ENCODE peak calls at places on chromosomes 13 and 19, in seven cellular contexts. One of them, this sample, is unnamed.

GRCh38 chr19:51688665-51689571 is 4.2 kb upstream of the SPACA6 start:
- DNase-seq in A549: peak
- DNase-seq in K562: peak
- DNase-seq in uterus: peak
- DNase-seq in IMR-90: peak
- DNase-seq in NB4: no peak
- DNase-seq in breast epithelium: peak
- DNase-seq in this sample: peak

GRCh38 chr13:114070098-114070799 is 62.2 kb downstream of the RASA3 start:
- DNase-seq in NB4: no peak
- DNase-seq in IMR-90: no peak
- DNase-seq in uterus: no peak
- DNase-seq in A549: no peak
- DNase-seq in breast epithelium: no peak
- DNase-seq in K562: no peak
- DNase-seq in this sample: no peak

GRCh38 chr13:92097337-92097903 is 699.0 kb downstream of the GPC5 start:
- DNase-seq in uterus: no peak
- DNase-seq in A549: no peak
- DNase-seq in IMR-90: no peak
- DNase-seq in breast epithelium: no peak
- DNase-seq in NB4: peak
- DNase-seq in K562: no peak
- DNase-seq in this sample: no peak

GRCh38 chr13:26254583-26255102 is 714 bp downstream of the CDK8 start:
- DNase-seq in IMR-90: peak
- DNase-seq in NB4: peak
- DNase-seq in A549: peak
- DNase-seq in K562: peak
- DNase-seq in breast epithelium: peak
- DNase-seq in uterus: peak
- DNase-seq in this sample: peak

GRCh38 chr13:99199541-99200432 is 867 bp upstream of the UBAC2 start:
- DNase-seq in breast epithelium: no peak
- DNase-seq in K562: no peak
- DNase-seq in uterus: no peak
- DNase-seq in A549: peak
- DNase-seq in NB4: no peak
- DNase-seq in IMR-90: no peak
- DNase-seq in this sample: peak

GRCh38 chr19:5563008-5563431 is 4.7 kb downstream of the TINCR start:
- DNase-seq in IMR-90: no peak
- DNase-seq in uterus: no peak
- DNase-seq in breast epithelium: no peak
- DNase-seq in NB4: no peak
- DNase-seq in A549: no peak
- DNase-seq in K562: no peak
- DNase-seq in this sample: no peak

GRCh38 chr13:29131881-29132668 is 311.9 kb downstream of the MTUS2 start:
- DNase-seq in K562: no peak
- DNase-seq in IMR-90: no peak
- DNase-seq in uterus: no peak
- DNase-seq in NB4: peak
- DNase-seq in A549: no peak
- DNase-seq in breast epithelium: no peak
- DNase-seq in this sample: no peak

GRCh38 chr19:5690955-5691204 is 785 bp downstream of the RPL36 start:
- DNase-seq in IMR-90: no peak
- DNase-seq in uterus: no peak
- DNase-seq in K562: no peak
- DNase-seq in A549: no peak
- DNase-seq in NB4: no peak
- DNase-seq in breast epithelium: no peak
- DNase-seq in this sample: no peak

GRCh38 chr19:47122359-47123335 is 8.0 kb upstream of the SAE1 start:
- DNase-seq in uterus: no peak
- DNase-seq in A549: no peak
- DNase-seq in K562: no peak
- DNase-seq in NB4: no peak
- DNase-seq in IMR-90: peak
- DNase-seq in breast epithelium: no peak
- DNase-seq in this sample: no peak

GRCh38 chr19:41935781-41936415 is 7.6 kb upstream of the ERFL start:
- DNase-seq in A549: no peak
- DNase-seq in IMR-90: no peak
- DNase-seq in uterus: no peak
- DNase-seq in breast epithelium: no peak
- DNase-seq in NB4: no peak
- DNase-seq in K562: no peak
- DNase-seq in this sample: no peak

GRCh38 chr19:44993926-44994537 is 7.2 kb upstream of the RELB start:
- DNase-seq in IMR-90: no peak
- DNase-seq in K562: no peak
- DNase-seq in A549: no peak
- DNase-seq in uterus: no peak
- DNase-seq in breast epithelium: no peak
- DNase-seq in NB4: no peak
- DNase-seq in this sample: no peak

GRCh38 chr19:51692065-51692915 is 840 bp upstream of the SPACA6 start:
- DNase-seq in IMR-90: no peak
- DNase-seq in K562: no peak
- DNase-seq in A549: no peak
- DNase-seq in breast epithelium: no peak
- DNase-seq in uterus: no peak
- DNase-seq in NB4: no peak
- DNase-seq in this sample: no peak

GRCh38 chr13:27728271-27728670 is 64.0 kb upstream of the GSX1 start:
- DNase-seq in IMR-90: no peak
- DNase-seq in K562: peak
- DNase-seq in A549: no peak
- DNase-seq in uterus: no peak
- DNase-seq in NB4: peak
- DNase-seq in breast epithelium: no peak
- DNase-seq in this sample: no peak

GRCh38 chr19:4911314-4911713 is 2.0 kb downstream of the UHRF1 start:
- DNase-seq in A549: no peak
- DNase-seq in uterus: no peak
- DNase-seq in IMR-90: peak
- DNase-seq in NB4: no peak
- DNase-seq in K562: no peak
- DNase-seq in breast epithelium: no peak
- DNase-seq in this sample: no peak

GRCh38 chr13:89925107-89925506 is 1422.4 kb upstream of the MIR17HG start:
- DNase-seq in breast epithelium: no peak
- DNase-seq in uterus: no peak
- DNase-seq in IMR-90: peak
- DNase-seq in K562: no peak
- DNase-seq in A549: no peak
- DNase-seq in NB4: peak
- DNase-seq in this sample: peak

GRCh38 chr19:49851456-49852259 is 699 bp downstream of the PTOV1 start:
- DNase-seq in uterus: peak
- DNase-seq in breast epithelium: no peak
- DNase-seq in K562: peak
- DNase-seq in A549: no peak
- DNase-seq in NB4: no peak
- DNase-seq in IMR-90: no peak
- DNase-seq in this sample: peak

GRCh38 chr19:42657551-42657950 is 62.8 kb upstream of the CEACAM8 start:
- DNase-seq in breast epithelium: no peak
- DNase-seq in NB4: no peak
- DNase-seq in K562: no peak
- DNase-seq in IMR-90: peak
- DNase-seq in A549: no peak
- DNase-seq in uterus: no peak
- DNase-seq in this sample: no peak

GRCh38 chr13:27622881-27623280 is 1.2 kb downstream of the POLR1D start:
- DNase-seq in K562: no peak
- DNase-seq in breast epithelium: no peak
- DNase-seq in NB4: peak
- DNase-seq in IMR-90: no peak
- DNase-seq in uterus: no peak
- DNase-seq in A549: no peak
- DNase-seq in this sample: no peak

GRCh38 chr19:18282788-18283141 is 1.3 kb upstream of the JUND start:
- DNase-seq in NB4: peak
- DNase-seq in uterus: no peak
- DNase-seq in breast epithelium: no peak
- DNase-seq in K562: peak
- DNase-seq in IMR-90: no peak
- DNase-seq in A549: no peak
- DNase-seq in this sample: no peak

GRCh38 chr19:18279516-18280246 is 1.7 kb downstream of the JUND start:
- DNase-seq in K562: peak
- DNase-seq in breast epithelium: peak
- DNase-seq in uterus: peak
- DNase-seq in NB4: peak
- DNase-seq in A549: peak
- DNase-seq in IMR-90: peak
- DNase-seq in this sample: peak

GRCh38 chr19:18280247-18281081 is 958 bp downstream of the JUND start:
- DNase-seq in breast epithelium: peak
- DNase-seq in A549: peak
- DNase-seq in NB4: peak
- DNase-seq in K562: peak
- DNase-seq in uterus: peak
- DNase-seq in IMR-90: peak
- DNase-seq in this sample: peak

GRCh38 chr19:18282021-18282787 is 782 bp upstream of the JUND start:
- DNase-seq in uterus: no peak
- DNase-seq in K562: no peak
- DNase-seq in A549: no peak
- DNase-seq in IMR-90: no peak
- DNase-seq in NB4: peak
- DNase-seq in breast epithelium: peak
- DNase-seq in this sample: peak

GRCh38 chr19:18281082-18282020 is at the start of gene JUND:
- DNase-seq in IMR-90: peak
- DNase-seq in NB4: peak
- DNase-seq in uterus: peak
- DNase-seq in breast epithelium: peak
- DNase-seq in A549: peak
- DNase-seq in K562: peak
- DNase-seq in this sample: peak
- TF ChIP-seq POLR2A in IMR-90: peak
- TF ChIP-seq POLR2A in NB4: peak
- TF ChIP-seq POLR2A in uterus: peak
- TF ChIP-seq POLR2A in breast epithelium: peak
- TF ChIP-seq POLR2A in A549: peak
- TF ChIP-seq POLR2A in K562: peak
- TF ChIP-seq POLR2A in this sample: peak

GRCh38 chr19:55115446-55116065 is 1.9 kb downstream of the PPP1R12C start:
- DNase-seq in uterus: peak
- DNase-seq in IMR-90: peak
- DNase-seq in breast epithelium: no peak
- DNase-seq in NB4: no peak
- DNase-seq in K562: peak
- DNase-seq in A549: no peak
- DNase-seq in this sample: peak

GRCh38 chr19:55117636-55118391 is at the start of gene PPP1R12C:
- DNase-seq in K562: peak
- DNase-seq in IMR-90: peak
- DNase-seq in breast epithelium: peak
- DNase-seq in NB4: peak
- DNase-seq in uterus: peak
- DNase-seq in A549: peak
- DNase-seq in this sample: peak

GRCh38 chr19:55117063-55117635 is 288 bp downstream of the PPP1R12C start:
- DNase-seq in IMR-90: no peak
- DNase-seq in NB4: peak
- DNase-seq in A549: no peak
- DNase-seq in uterus: no peak
- DNase-seq in breast epithelium: peak
- DNase-seq in K562: no peak
- DNase-seq in this sample: no peak

GRCh38 chr19:55114566-55115145 is 2.8 kb downstream of the PPP1R12C start:
- DNase-seq in breast epithelium: no peak
- DNase-seq in A549: no peak
- DNase-seq in IMR-90: no peak
- DNase-seq in K562: no peak
- DNase-seq in NB4: no peak
- DNase-seq in uterus: no peak
- DNase-seq in this sample: no peak

DNA sequence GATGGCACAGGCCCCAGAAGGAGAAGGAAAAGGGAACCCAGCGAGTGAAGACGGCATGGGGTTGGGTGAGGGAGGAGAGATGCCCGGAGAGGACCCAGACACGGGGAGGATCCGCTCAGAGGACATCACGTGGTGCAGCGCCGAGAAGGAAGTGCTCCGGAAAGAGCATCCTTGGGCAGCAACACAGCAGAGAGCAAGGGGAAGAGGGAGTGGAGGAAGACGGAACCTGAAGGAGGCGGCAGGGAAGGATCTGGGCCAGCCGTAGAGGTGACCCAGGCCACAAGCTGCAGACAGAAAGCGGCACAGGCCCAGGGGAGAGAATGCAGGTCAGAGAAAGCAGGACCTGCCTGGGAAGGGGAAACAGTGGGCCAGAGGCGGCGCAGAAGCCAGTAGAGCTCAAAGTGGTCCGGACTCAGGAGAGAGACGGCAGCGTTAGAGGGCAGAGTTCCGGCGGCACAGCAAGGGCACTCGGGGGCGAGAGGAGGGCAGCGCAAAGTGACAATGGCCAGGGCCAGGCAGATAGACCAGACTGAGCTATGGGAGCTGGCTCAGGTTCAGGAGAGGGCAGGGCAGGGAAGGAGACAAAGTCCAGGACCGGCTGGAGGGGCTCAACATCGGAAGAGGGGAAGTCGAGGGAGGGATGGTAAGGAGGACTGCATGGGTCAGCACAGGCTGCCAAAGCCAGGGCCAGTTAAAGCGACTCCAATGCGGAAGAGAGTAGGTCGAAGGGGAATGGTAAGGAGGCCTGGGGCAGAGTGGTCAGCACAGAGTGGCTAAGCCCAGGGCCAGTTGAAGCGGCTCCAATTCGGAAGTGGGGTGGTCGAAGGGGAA is 990 bp downstream of the PPP1R12C start:
- DNase-seq in A549: peak
- DNase-seq in breast epithelium: peak
- DNase-seq in IMR-90: peak
- DNase-seq in K562: peak
- DNase-seq in NB4: peak
- DNase-seq in uterus: peak
- DNase-seq in this sample: peak
- TF ChIP-seq POLR2A in A549: no peak
- TF ChIP-seq POLR2A in breast epithelium: no peak
- TF ChIP-seq POLR2A in IMR-90: no peak
- TF ChIP-seq POLR2A in K562: no peak
- TF ChIP-seq POLR2A in NB4: no peak
- TF ChIP-seq POLR2A in uterus: peak
- TF ChIP-seq POLR2A in this sample: no peak

GRCh38 chr19:9834726-9835506 is at the start of gene PIN1:
- DNase-seq in A549: peak
- DNase-seq in IMR-90: peak
- DNase-seq in breast epithelium: peak
- DNase-seq in K562: peak
- DNase-seq in uterus: peak
- DNase-seq in NB4: peak
- DNase-seq in this sample: peak
- TF ChIP-seq POLR2A in A549: peak
- TF ChIP-seq POLR2A in IMR-90: peak
- TF ChIP-seq POLR2A in breast epithelium: no peak
- TF ChIP-seq POLR2A in K562: peak
- TF ChIP-seq POLR2A in uterus: peak
- TF ChIP-seq POLR2A in NB4: peak
- TF ChIP-seq POLR2A in this sample: peak

GRCh38 chr19:17202249-17202648 is 12.9 kb upstream of the USE1 start:
- DNase-seq in breast epithelium: no peak
- DNase-seq in uterus: no peak
- DNase-seq in IMR-90: no peak
- DNase-seq in A549: peak
- DNase-seq in NB4: no peak
- DNase-seq in K562: no peak
- DNase-seq in this sample: peak
- TF ChIP-seq POLR2A in breast epithelium: no peak
- TF ChIP-seq POLR2A in uterus: no peak
- TF ChIP-seq POLR2A in IMR-90: no peak
- TF ChIP-seq POLR2A in A549: no peak
- TF ChIP-seq POLR2A in NB4: no peak
- TF ChIP-seq POLR2A in K562: no peak
- TF ChIP-seq POLR2A in this sample: no peak